ENCODE peak calls at places on chromosomes 4 and X, in eight cellular contexts. H is H7, V is MG63, X is BJ, N is psoas muscle, Q is SK-N-MC, U is GM23338, D is aorta. P is an unnamed sample.
A peak's percentile ranks its signal among the peaks of the same experiment; 100 is the strongest.

GRCh38 chr4:51932261-51932660 is 87.9 kb downstream of the LRRC66 start:
- DNase-seq in U (no peak), D (peak; percentile 69), Q (no peak), X (peak; percentile 26), N (no peak), H (no peak), V (peak; percentile 76), P (peak; percentile 61)

GRCh38 chr4:9685692-9686091 is 95.7 kb upstream of the DRD5 start:
- DNase-seq in N (no peak), Q (no peak), U (no peak), D (no peak), H (no peak), V (no peak), X (no peak), P (no peak)

GRCh38 chr4:148770377-148770776 is 328.2 kb upstream of the NR3C2 start:
- DNase-seq in N (no peak), D (no peak), X (no peak), U (peak; percentile 11), V (no peak), Q (no peak), H (no peak), P (no peak)

GRCh38 chrX:9285342-9285771 is 179.5 kb upstream of the TBL1X start:
- DNase-seq in X (no peak), Q (no peak), V (no peak), D (no peak), U (no peak), H (no peak), N (no peak), P (no peak)

GRCh38 chr4:164997324-164997723 is 19.9 kb upstream of the TRIM61 start:
- DNase-seq in V (peak; percentile 24), N (no peak), U (peak; percentile 15), Q (peak; percentile 6), D (no peak), X (no peak), H (no peak), P (no peak)

GRCh38 chr4:182478475-182478874 is 235.3 kb downstream of the TENM3 start:
- DNase-seq in X (no peak), Q (peak; percentile 6), N (no peak), U (peak; percentile 82), V (no peak), D (no peak), H (peak; percentile 30), P (no peak)

GRCh38 chrX:150508018-150508417 is 60.4 kb upstream of the MTM1 start:
- DNase-seq in H (no peak), V (no peak), U (no peak), N (no peak), Q (no peak), X (no peak), D (no peak), P (no peak)

GRCh38 chrX:106752101-106752678 is 25.7 kb downstream of the RNF128 start:
- DNase-seq in U (peak; percentile 46), D (no peak), H (no peak), Q (no peak), V (no peak), X (no peak), N (no peak), P (no peak)

GRCh38 chr4:2592572-2592971 is 56.1 kb downstream of the FAM193A start:
- DNase-seq in X (no peak), V (no peak), H (peak; percentile 55), D (no peak), N (no peak), U (peak; percentile 67), Q (no peak), P (no peak)

GRCh38 chrX:106718709-106719108 is 7.8 kb upstream of the RNF128 start:
- DNase-seq in D (no peak), V (no peak), U (no peak), X (no peak), N (no peak), Q (no peak), H (no peak), P (no peak)

GRCh38 chr4:106238819-106239420 is 77.1 kb downstream of the TBCK start:
- DNase-seq in Q (peak; percentile 6), H (peak; percentile 19), V (no peak), X (no peak), D (no peak), U (peak; percentile 80), N (no peak), P (no peak)

DNA sequence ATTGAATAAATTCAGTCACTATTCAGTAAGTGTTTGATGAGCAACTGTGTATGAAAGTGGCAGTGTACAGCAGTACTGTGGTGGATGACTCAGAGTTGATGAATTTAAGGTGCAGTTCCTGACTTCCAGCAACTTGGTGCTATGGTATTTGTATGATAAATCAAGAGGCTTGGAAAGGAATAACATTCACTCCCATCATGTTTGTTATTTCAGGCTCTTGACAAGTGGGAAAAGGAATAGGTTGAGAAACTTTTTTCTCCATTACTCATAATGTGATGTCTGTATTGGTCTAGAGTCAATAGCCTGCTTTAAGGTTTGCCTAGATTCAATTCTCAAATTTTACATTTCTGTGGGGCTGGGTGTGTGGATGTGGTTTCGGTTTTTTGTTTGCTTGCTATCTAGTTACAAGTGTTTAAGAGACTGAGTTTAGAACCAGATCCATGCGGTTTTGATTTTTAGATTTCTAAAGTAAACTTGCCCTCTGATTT is 35.1 kb upstream of the CYP2U1 start:
- DNase-seq in U (no peak), X (peak; percentile 88), N (no peak), Q (no peak), V (peak; percentile 55), D (no peak), H (no peak), P (no peak)
- H3K4me3 ChIP-seq in U (no peak overlapping the region), X (no peak overlapping the region), N (no peak overlapping the region), Q (no peak overlapping the region), V (peak overlapping the region; percentile 6), D (no peak overlapping the region), H (no peak overlapping the region), P (no peak overlapping the region)

DNA sequence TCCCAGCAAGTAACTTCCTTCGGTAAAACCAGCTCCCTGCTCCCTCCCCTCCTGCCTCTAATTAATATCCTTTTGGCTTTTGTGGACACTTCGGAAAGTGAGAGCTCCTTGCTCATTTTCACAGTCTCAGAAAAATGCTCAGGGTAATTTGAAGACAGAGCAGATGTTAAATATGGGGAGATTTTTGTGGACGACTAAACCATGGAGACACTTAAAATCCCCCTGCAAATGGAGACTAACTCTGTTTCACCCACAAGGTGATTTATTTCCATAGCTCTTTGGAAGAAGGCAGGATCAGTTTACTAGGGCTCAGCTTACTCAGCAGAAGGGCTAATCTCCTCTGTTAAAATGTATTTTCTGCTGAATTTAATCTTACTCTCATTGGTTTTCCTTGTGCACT is 12.2 kb upstream of the AMOT start:
- DNase-seq in U (no peak), N (no peak), H (no peak), X (no peak), V (no peak), Q (no peak), D (no peak), P (no peak)
- H3K36me3 ChIP-seq in U (no peaks in the 10 kb centered on the region), N (no peaks in the 10 kb centered on the region), H (no peaks in the 10 kb centered on the region), X (no peaks in the 10 kb centered on the region), V (no peaks in the 10 kb centered on the region), Q (no peaks in the 10 kb centered on the region), D (no peaks in the 10 kb centered on the region), P (no peaks in the 10 kb centered on the region)

DNA sequence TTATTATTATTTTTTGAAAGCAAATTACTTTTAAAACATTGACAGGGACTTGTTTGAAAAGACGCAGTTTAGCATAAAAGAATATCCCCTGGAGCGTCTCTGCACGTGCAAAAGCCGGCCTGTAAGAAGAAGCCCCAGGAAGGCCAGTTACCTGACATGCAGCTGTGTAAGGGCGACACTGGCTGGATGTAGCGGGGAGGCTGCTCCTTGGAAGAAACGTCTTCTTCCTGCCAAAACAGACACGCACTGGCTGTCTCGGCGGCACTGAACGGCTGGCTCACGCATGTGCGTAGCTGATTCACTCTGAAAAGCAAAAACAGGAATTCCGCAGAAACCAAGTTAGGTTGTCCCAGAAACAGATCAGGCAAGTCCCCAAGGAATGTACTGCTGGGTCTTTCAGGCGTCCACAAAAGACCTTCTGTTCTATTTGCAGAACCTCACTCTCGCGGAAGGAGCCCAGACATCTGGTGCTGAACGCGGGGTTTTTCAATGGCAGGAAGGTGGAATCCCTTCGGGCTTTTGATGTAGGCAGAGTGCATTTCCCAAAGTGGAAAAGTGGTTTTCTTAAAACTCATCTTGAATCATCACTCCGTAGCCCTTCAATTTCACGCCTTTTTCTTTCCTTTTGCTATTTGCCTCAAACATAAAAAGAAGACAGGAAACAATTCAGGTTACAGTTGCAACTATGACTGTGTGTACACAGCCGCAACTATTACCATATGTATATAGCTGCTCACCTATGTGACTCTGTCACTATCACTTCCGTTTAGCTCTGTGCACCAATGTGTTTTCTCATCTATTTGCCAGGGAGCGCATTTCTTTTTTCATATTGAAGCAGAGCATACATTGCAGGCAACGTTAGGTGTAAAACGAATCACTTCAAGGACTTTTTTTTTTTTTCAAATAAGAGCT is 38.1 kb upstream of the ARSH start:
- DNase-seq in X (no peak), Q (no peak), H (no peak), V (peak; percentile 54), N (no peak), D (peak; percentile 52), U (peak; percentile 5), P (peak; percentile 17)
- H3K4me3 ChIP-seq in X (peak overlapping the region; percentile 18), Q (peak overlapping the region; percentile 64), H (no peak overlapping the region), V (peak overlapping the region; percentile 33), N (peak overlapping the region; percentile 15), D (no peak overlapping the region), U (no peak overlapping the region), P (peak overlapping the region; percentile 33)

DNA sequence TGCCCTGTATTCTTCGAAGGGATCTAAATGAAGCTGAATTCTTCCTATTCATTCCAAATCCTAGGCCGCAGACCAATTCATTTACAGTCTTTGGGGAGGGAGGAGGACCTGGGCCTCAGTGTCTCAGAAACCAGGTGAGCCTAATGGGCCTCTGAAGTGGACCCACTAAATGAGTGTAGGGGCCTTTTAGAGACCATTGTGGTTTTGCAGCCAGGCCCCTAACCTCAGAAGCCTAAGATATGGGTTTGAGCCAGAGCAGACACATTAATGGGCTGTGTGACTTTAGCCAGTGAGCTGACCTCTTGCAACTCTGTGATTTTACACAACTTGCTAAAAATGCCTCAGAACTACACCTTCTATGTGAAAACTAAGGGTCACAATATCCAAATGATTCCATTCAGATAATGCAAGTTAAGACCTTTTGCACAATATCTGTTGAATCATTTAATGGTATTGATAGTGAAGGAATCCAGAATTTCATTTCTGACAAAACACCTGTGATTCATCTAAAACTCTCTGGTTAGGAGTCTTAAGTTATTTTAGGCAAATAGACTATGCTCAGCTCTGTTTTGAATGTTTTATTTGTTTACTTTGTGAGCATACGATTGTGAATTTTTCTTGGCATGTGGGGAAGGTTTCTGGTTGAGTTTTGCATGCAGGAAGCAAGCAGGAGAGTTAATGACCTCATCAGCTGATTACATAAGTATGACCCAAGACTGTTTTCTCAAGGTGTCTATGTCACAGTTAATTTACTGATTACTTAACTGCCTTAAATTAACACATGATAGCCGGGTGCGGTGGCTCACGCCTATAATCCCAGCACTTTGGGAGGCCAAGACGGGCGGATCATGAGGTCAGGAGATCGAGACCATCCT is 75.0 kb downstream of the EVC start:
- DNase-seq in Q (no peak), D (no peak), N (no peak), U (no peak), V (no peak), X (peak; percentile 92), H (no peak), P (no peak)
- H3K36me3 ChIP-seq in Q (peaks cover 9% of the 10 kb centered on the region), D (no peaks in the 10 kb centered on the region), N (no peaks in the 10 kb centered on the region), U (no peaks in the 10 kb centered on the region), V (peaks cover 3% of the 10 kb centered on the region), X (peaks cover 17% of the 10 kb centered on the region), H (peaks cover 3% of the 10 kb centered on the region), P (peaks cover 56% of the 10 kb centered on the region)

GRCh38 chr4:23891064-23891421 is 1.2 kb upstream of the PPARGC1A start:
- DNase-seq in H (no peak), Q (no peak), N (no peak), D (no peak), X (no peak), V (no peak), U (no peak), P (no peak)
- H3K4me3 ChIP-seq in H (no peak overlapping the region), Q (peak overlapping the region; percentile 75), N (peak overlapping the region; percentile 76), D (peak overlapping the region; percentile 61), X (no peak overlapping the region), V (no peak overlapping the region), U (no peak overlapping the region), P (peak overlapping the region; percentile 52)

GRCh38 chr4:176841730-176842129 is 49.0 kb upstream of the VEGFC start:
- DNase-seq in H (no peak), D (no peak), V (no peak), X (no peak), U (no peak), Q (no peak), N (no peak), P (no peak)
- H3K36me3 ChIP-seq in H (no peaks in the 10 kb centered on the region), D (no peaks in the 10 kb centered on the region), V (no peaks in the 10 kb centered on the region), X (no peaks in the 10 kb centered on the region), U (no peaks in the 10 kb centered on the region), Q (no peaks in the 10 kb centered on the region), N (no peaks in the 10 kb centered on the region), P (no peaks in the 10 kb centered on the region)

P was measured in tibial nerve.